ENCODE peak calls at places on chromosomes 3 and 15, in four cellular contexts. C, K, X and V are unnamed samples. For H3K27me3, the result is how much of the 10 kb centered on the place peaks cover.

GRCh38 chr3:194140520-194141414 is 4.8 kb downstream of the HES1 start:
- DNase-seq in C (peak), K (peak), X (peak), V (peak)

GRCh38 chr15:66633851-66634250 is 68.1 kb upstream of the LCTL start:
- DNase-seq in C (no peak), K (no peak), X (no peak), V (no peak)

GRCh38 chr15:75349851-75350588 is 3.2 kb downstream of the NEIL1 start:
- DNase-seq in C (peak), K (peak), X (peak), V (no peak)

GRCh38 chr15:83565553-83566159 is 88.3 kb upstream of the ADAMTSL3 start:
- DNase-seq in C (no peak), K (no peak), X (no peak), V (peak)

GRCh38 chr3:30297112-30297511 is 309.3 kb upstream of the TGFBR2 start:
- DNase-seq in C (no peak), K (no peak), X (no peak), V (no peak)

GRCh38 chr3:179943097-179943880 is 93.4 kb downstream of the PEX5L start:
- DNase-seq in C (no peak), K (no peak), X (no peak), V (no peak)

GRCh38 chr15:56917652-56918045 is 795 bp upstream of the TCF12 start:
- DNase-seq in C (no peak), K (no peak), X (no peak), V (peak)

GRCh38 chr3:46931631-46932441 is 44.7 kb downstream of the CCDC12 start:
- DNase-seq in C (peak), K (peak), X (peak), V (no peak)

GRCh38 chr15:53536479-53537120 is 222.9 kb downstream of the WDR72 start:
- DNase-seq in C (no peak), K (no peak), X (no peak), V (no peak)

GRCh38 chr3:187520027-187520945 is 149.9 kb downstream of the SST start:
- DNase-seq in C (no peak), K (peak), X (no peak), V (peak)

GRCh38 chr15:40069178-40070165 is 30.5 kb upstream of the SRP14 start:
- DNase-seq in C (peak), K (peak), X (peak), V (peak)

GRCh38 chr3:30628188-30628930 is 22.0 kb downstream of the TGFBR2 start:
- DNase-seq in C (no peak), K (no peak), X (no peak), V (no peak)

GRCh38 chr3:55651011-55651410 is 163.9 kb upstream of the WNT5A start:
- DNase-seq in C (no peak), K (no peak), X (no peak), V (no peak)

GRCh38 chr3:38649500-38650247 is at the start of gene SCN5A:
- DNase-seq in C (peak), K (peak), X (peak), V (peak)

GRCh38 chr3:126649556-126650092 is 5.3 kb downstream of the TXNRD3 start:
- DNase-seq in C (no peak), K (no peak), X (no peak), V (no peak)

GRCh38 chr15:82159922-82160321 is 102.6 kb downstream of the EFL1 start:
- DNase-seq in C (no peak), K (no peak), X (no peak), V (peak)

GRCh38 chr15:67101981-67102929 is 36.9 kb downstream of the SMAD3 start:
- DNase-seq in C (no peak), K (no peak), X (no peak), V (no peak)

GRCh38 chr3:193593666-193594025 is 638 bp downstream of the OPA1 start:
- DNase-seq in C (no peak), K (no peak), X (no peak), V (peak)

GRCh38 chr15:94229591-94230365 is 1.6 kb upstream of the MCTP2 start:
- DNase-seq in C (no peak), K (no peak), X (no peak), V (no peak)
- H3K27me3 ChIP-seq in C (under half), K (under half), X (under half), V (half or more)

GRCh38 chr15:84863480-84864428 is 20.7 kb upstream of the SLC28A1 start:
- DNase-seq in C (no peak), K (no peak), X (no peak), V (no peak)

GRCh38 chr15:84865074-84865569 is 19.3 kb upstream of the SLC28A1 start:
- DNase-seq in C (no peak), K (no peak), X (no peak), V (no peak)

GRCh38 chr15:84864429-84864795 is 20.1 kb upstream of the SLC28A1 start:
- DNase-seq in C (no peak), K (peak), X (no peak), V (no peak)

GRCh38 chr15:84859651-84860050 is 24.8 kb upstream of the SLC28A1 start:
- DNase-seq in C (no peak), K (no peak), X (no peak), V (no peak)

GRCh38 chr15:84862214-84862975 is 22.1 kb upstream of the SLC28A1 start:
- DNase-seq in C (no peak), K (no peak), X (no peak), V (no peak)
- H3K4me3 ChIP-seq in C (no peak), K (no peak), X (no peak), V (no peak)

GRCh38 chr15:69597061-69597592 is 144.5 kb downstream of the RPLP1 start:
- DNase-seq in C (no peak), K (no peak), X (no peak), V (no peak)

GRCh38 chr15:69602095-69602494 is 149.5 kb downstream of the RPLP1 start:
- DNase-seq in C (no peak), K (no peak), X (no peak), V (no peak)

GRCh38 chr15:69600556-69601085 is 148.0 kb downstream of the RPLP1 start:
- DNase-seq in C (no peak), K (no peak), X (no peak), V (no peak)

GRCh38 chr15:69602921-69603320 is 150.3 kb downstream of the RPLP1 start:
- DNase-seq in C (no peak), K (no peak), X (no peak), V (no peak)

DNA sequence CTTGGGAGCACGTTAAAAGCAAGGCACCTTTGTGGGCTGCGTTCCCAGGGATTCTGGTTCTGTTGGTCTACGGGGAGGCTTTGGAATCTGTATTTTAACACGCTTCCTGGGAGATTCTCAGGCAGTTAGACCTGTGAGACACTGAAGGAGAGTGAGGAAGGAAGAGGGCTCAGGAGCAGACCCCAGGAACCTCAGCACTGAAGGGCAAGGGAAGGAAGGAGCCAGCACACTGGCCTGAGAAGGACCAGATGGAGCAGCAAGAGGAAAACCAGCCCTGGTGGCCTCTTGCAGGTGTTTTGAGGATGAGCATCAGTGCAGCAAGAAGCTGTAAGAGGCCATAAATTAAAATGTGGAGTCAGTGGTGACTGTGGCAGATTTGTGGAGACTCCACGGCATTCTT is 146.7 kb downstream of the RPLP1 start:
- DNase-seq in C (no peak), K (no peak), X (no peak), V (no peak)
- H3K27me3 ChIP-seq in C (under half), K (under half), X (under half), V (under half)

DNA sequence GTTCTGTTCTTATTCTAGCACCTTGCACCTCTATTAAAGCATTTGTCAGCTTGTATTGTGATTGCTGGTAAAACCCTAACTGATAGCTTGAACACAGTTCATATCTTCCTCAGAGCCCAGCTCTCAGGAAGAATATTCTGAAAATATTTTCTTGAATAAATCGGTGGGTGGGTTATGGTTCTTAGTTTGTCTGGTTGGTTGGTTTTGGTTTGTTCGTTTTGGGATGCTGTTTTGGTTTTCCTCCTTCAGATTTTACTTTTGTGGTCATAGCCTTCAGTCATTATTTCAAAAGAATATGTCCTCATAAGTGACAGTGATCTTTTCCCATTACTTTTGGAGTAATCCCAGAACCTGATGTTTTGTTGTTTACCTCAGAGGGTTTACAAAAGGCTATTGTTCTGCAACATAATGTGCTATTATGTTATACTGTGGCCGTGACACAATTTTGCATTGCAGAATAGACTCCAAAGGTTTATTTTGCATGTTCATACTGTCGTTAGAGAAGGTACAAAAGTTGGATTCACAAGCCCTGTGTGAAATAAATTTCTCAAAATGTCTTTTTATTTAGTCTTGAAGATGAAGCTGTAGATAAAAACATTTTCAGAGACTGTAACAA is 2.7 kb upstream of the TMEM87A start:
- DNase-seq in C (no peak), K (no peak), X (no peak), V (peak)
- H3K4me3 ChIP-seq in C (peak), K (peak), X (peak), V (no peak)

GRCh38 chr3:13787533-13787932 is 92.3 kb downstream of the WNT7A start:
- DNase-seq in C (no peak), K (no peak), X (no peak), V (no peak)
- H3K27me3 ChIP-seq in C (under half), K (under half), X (under half), V (under half)

GRCh38 chr15:64775551-64776401 is at the start of gene RBPMS2:
- DNase-seq in C (no peak), K (peak), X (no peak), V (peak)

GRCh38 chr15:64772964-64773363 is 2.4 kb downstream of the RBPMS2 start:
- DNase-seq in C (no peak), K (no peak), X (no peak), V (no peak)

GRCh38 chr15:64772488-64772887 is 2.9 kb downstream of the RBPMS2 start:
- DNase-seq in C (no peak), K (no peak), X (no peak), V (no peak)

GRCh38 chr15:64774556-64775523 is 549 bp downstream of the RBPMS2 start:
- DNase-seq in C (no peak), K (peak), X (no peak), V (peak)

GRCh38 chr15:64773606-64774555 is 1.5 kb downstream of the RBPMS2 start:
- DNase-seq in C (no peak), K (peak), X (no peak), V (no peak)
- H3K4me3 ChIP-seq in C (peak), K (peak), X (peak), V (peak)

GRCh38 chr3:147370316-147370715 is 36.0 kb downstream of the ZIC4 start:
- DNase-seq in C (no peak), K (no peak), X (no peak), V (no peak)
- H3K27me3 ChIP-seq in C (half or more), K (under half), X (half or more), V (half or more)

GRCh38 chr3:28077566-28077965 is 163.9 kb upstream of the CMC1 start:
- DNase-seq in C (no peak), K (peak), X (no peak), V (no peak)
- H3K4me3 ChIP-seq in C (no peak), K (no peak), X (no peak), V (no peak)

DNA sequence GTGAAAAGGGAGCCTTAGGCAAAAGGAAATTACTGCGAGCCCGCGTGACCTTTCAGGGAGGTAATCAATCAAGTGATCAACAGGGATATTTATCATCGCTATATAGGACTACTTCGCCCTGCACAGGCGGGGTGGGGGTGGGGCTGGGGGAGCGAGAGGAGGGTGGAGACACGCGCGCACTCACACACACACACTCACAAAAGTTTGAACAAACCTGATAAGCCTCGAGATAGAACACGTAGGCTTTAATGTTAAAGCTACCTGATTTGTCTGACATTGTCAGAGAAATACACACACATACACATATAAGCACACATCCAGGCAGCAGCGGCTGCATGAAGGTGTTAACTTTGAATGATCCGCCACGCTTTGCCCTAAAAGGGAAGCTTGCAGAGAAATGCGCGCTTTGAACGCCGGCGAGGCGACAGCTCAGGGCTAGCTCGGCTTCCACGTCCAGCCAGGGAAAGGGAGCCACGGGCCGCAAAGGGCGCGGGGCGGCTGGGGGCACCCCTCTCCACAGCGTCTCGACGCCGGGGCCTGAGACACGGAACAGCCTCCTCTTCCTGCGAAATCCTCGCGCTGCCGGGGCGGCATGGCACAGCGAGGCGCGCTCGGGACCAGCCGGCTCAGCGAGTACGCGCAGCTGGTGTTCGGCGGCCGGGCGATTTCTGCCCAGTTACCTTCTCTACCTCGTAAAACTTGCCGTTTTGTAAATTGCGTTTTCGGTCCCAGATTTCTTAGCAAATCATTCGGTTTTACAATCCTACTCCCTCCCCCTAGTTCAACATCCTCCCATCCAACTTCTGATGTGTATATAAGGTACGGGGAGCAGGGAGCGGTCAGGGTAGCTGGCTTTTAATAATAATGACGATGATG is 4.8 kb upstream of the MECOM start:
- DNase-seq in C (peak), K (peak), X (peak), V (peak)
- H3K27me3 ChIP-seq in C (under half), K (under half), X (half or more), V (half or more)

GRCh38 chr3:138588445-138588844 is 5.6 kb downstream of the CEP70 start:
- DNase-seq in C (no peak), K (no peak), X (no peak), V (no peak)
- H3K4me3 ChIP-seq in C (no peak), K (no peak), X (no peak), V (no peak)